ENCODE peak calls at places on chromosomes 6 and 20, in nine cellular contexts. One of them, this sample, is unnamed.

GRCh38 chr6:43747734-43748133 is 22.3 kb upstream of the VEGFA start:
- DNase-seq in HFF-Myc: no peak
- DNase-seq in A673: no peak
- DNase-seq in fibroblast of pulmonary artery: no peak
- DNase-seq in CD4-positive, alpha-beta T cell: no peak
- DNase-seq in pancreas: no peak
- DNase-seq in thyroid gland: no peak
- DNase-seq in A549: no peak
- DNase-seq in HFFc6: no peak
- DNase-seq in this sample: no peak

GRCh38 chr20:34022154-34022842 is 28.6 kb downstream of the RALY start:
- DNase-seq in HFF-Myc: no peak
- DNase-seq in A673: peak
- DNase-seq in A549: peak
- DNase-seq in thyroid gland: peak
- DNase-seq in fibroblast of pulmonary artery: no peak
- DNase-seq in HFFc6: peak
- DNase-seq in pancreas: no peak
- DNase-seq in CD4-positive, alpha-beta T cell: no peak
- DNase-seq in this sample: peak

GRCh38 chr6:159376443-159377182 is 207.4 kb downstream of the FNDC1 start:
- DNase-seq in pancreas: no peak
- DNase-seq in thyroid gland: no peak
- DNase-seq in HFFc6: no peak
- DNase-seq in CD4-positive, alpha-beta T cell: no peak
- DNase-seq in A549: no peak
- DNase-seq in HFF-Myc: no peak
- DNase-seq in A673: no peak
- DNase-seq in fibroblast of pulmonary artery: peak
- DNase-seq in this sample: no peak

GRCh38 chr6:42984924-42985475 is 630 bp downstream of the PPP2R5D start:
- DNase-seq in fibroblast of pulmonary artery: no peak
- DNase-seq in thyroid gland: peak
- DNase-seq in A549: no peak
- DNase-seq in HFFc6: no peak
- DNase-seq in HFF-Myc: no peak
- DNase-seq in pancreas: no peak
- DNase-seq in CD4-positive, alpha-beta T cell: no peak
- DNase-seq in A673: peak
- DNase-seq in this sample: no peak

GRCh38 chr6:34644716-34645115 is 51.9 kb downstream of the ILRUN start:
- DNase-seq in A549: no peak
- DNase-seq in HFF-Myc: no peak
- DNase-seq in A673: no peak
- DNase-seq in pancreas: no peak
- DNase-seq in fibroblast of pulmonary artery: peak
- DNase-seq in HFFc6: no peak
- DNase-seq in thyroid gland: no peak
- DNase-seq in CD4-positive, alpha-beta T cell: no peak
- DNase-seq in this sample: no peak

GRCh38 chr20:44071526-44072111 is 115.4 kb downstream of the JPH2 start:
- DNase-seq in fibroblast of pulmonary artery: no peak
- DNase-seq in HFF-Myc: no peak
- DNase-seq in HFFc6: no peak
- DNase-seq in A549: no peak
- DNase-seq in thyroid gland: no peak
- DNase-seq in A673: no peak
- DNase-seq in CD4-positive, alpha-beta T cell: no peak
- DNase-seq in pancreas: no peak
- DNase-seq in this sample: no peak

GRCh38 chr6:70547313-70547712 is 19.4 kb upstream of the SDHAF4 start:
- DNase-seq in A673: peak
- DNase-seq in pancreas: no peak
- DNase-seq in CD4-positive, alpha-beta T cell: no peak
- DNase-seq in thyroid gland: no peak
- DNase-seq in A549: no peak
- DNase-seq in fibroblast of pulmonary artery: peak
- DNase-seq in HFF-Myc: no peak
- DNase-seq in HFFc6: peak
- DNase-seq in this sample: no peak

GRCh38 chr6:30409184-30409583 is 64.2 kb downstream of the RPP21 start:
- DNase-seq in HFFc6: no peak
- DNase-seq in A673: no peak
- DNase-seq in A549: no peak
- DNase-seq in thyroid gland: no peak
- DNase-seq in HFF-Myc: no peak
- DNase-seq in pancreas: no peak
- DNase-seq in CD4-positive, alpha-beta T cell: no peak
- DNase-seq in fibroblast of pulmonary artery: no peak
- DNase-seq in this sample: no peak

GRCh38 chr20:37501940-37502339 is 19.1 kb upstream of the NNAT start:
- DNase-seq in A673: no peak
- DNase-seq in pancreas: no peak
- DNase-seq in A549: peak
- DNase-seq in fibroblast of pulmonary artery: no peak
- DNase-seq in thyroid gland: no peak
- DNase-seq in CD4-positive, alpha-beta T cell: peak
- DNase-seq in HFF-Myc: no peak
- DNase-seq in HFFc6: no peak
- DNase-seq in this sample: no peak

GRCh38 chr6:127058936-127059335 is 59.5 kb upstream of the RSPO3 start:
- DNase-seq in HFFc6: no peak
- DNase-seq in HFF-Myc: no peak
- DNase-seq in CD4-positive, alpha-beta T cell: no peak
- DNase-seq in fibroblast of pulmonary artery: no peak
- DNase-seq in A549: no peak
- DNase-seq in A673: no peak
- DNase-seq in thyroid gland: no peak
- DNase-seq in pancreas: no peak
- DNase-seq in this sample: no peak

GRCh38 chr6:41937881-41938574 is 3.6 kb downstream of the CCND3 start:
- DNase-seq in A673: no peak
- DNase-seq in pancreas: no peak
- DNase-seq in HFFc6: no peak
- DNase-seq in CD4-positive, alpha-beta T cell: peak
- DNase-seq in fibroblast of pulmonary artery: peak
- DNase-seq in A549: no peak
- DNase-seq in thyroid gland: no peak
- DNase-seq in HFF-Myc: no peak
- DNase-seq in this sample: no peak

DNA sequence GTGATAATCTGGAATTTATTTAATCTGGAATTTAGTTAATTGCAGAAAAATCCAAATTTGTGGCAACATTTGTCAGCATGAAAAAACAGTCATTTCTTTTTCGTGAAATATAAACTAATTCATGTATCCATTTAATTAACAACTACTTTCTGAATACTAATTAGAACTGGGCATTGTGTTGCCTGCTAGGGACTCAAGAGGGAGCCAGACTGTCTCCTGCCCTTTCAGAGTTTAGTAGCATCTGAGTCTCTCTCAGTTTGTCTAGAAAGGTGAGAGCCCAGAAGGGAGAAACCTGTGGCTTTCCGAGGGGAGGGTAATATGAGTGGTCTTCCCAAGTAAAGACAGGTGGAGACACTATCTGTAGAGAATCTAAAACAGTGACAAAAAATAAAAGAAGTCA is 210.9 kb upstream of the HDDC2 start:
- DNase-seq in A549: no peak
- DNase-seq in HFFc6: no peak
- DNase-seq in fibroblast of pulmonary artery: peak
- DNase-seq in pancreas: no peak
- DNase-seq in A673: peak
- DNase-seq in CD4-positive, alpha-beta T cell: no peak
- DNase-seq in HFF-Myc: no peak
- DNase-seq in thyroid gland: no peak
- DNase-seq in this sample: no peak
- TF ChIP-seq CTCF in A549: peak
- TF ChIP-seq CTCF in HFFc6: peak
- TF ChIP-seq CTCF in fibroblast of pulmonary artery: peak
- TF ChIP-seq CTCF in pancreas: no peak
- TF ChIP-seq CTCF in A673: peak
- TF ChIP-seq CTCF in CD4-positive, alpha-beta T cell: no peak
- TF ChIP-seq CTCF in HFF-Myc: peak
- TF ChIP-seq CTCF in thyroid gland: no peak
- TF ChIP-seq CTCF in this sample: peak

GRCh38 chr6:113907107-113907506 is 50.0 kb downstream of the MARCKS start:
- DNase-seq in HFF-Myc: no peak
- DNase-seq in pancreas: no peak
- DNase-seq in A549: no peak
- DNase-seq in fibroblast of pulmonary artery: peak
- DNase-seq in HFFc6: no peak
- DNase-seq in thyroid gland: no peak
- DNase-seq in CD4-positive, alpha-beta T cell: no peak
- DNase-seq in A673: no peak
- DNase-seq in this sample: no peak
- TF ChIP-seq CTCF in HFF-Myc: no peak
- TF ChIP-seq CTCF in pancreas: no peak
- TF ChIP-seq CTCF in A549: no peak
- TF ChIP-seq CTCF in fibroblast of pulmonary artery: peak
- TF ChIP-seq CTCF in HFFc6: no peak
- TF ChIP-seq CTCF in thyroid gland: no peak
- TF ChIP-seq CTCF in CD4-positive, alpha-beta T cell: no peak
- TF ChIP-seq CTCF in A673: no peak
- TF ChIP-seq CTCF in this sample: no peak

GRCh38 chr20:38612921-38613320 is 11.3 kb downstream of the ARHGAP40 start:
- DNase-seq in fibroblast of pulmonary artery: no peak
- DNase-seq in thyroid gland: peak
- DNase-seq in A673: no peak
- DNase-seq in A549: no peak
- DNase-seq in pancreas: no peak
- DNase-seq in HFFc6: no peak
- DNase-seq in HFF-Myc: no peak
- DNase-seq in CD4-positive, alpha-beta T cell: no peak
- DNase-seq in this sample: no peak

GRCh38 chr20:38607351-38607750 is 5.7 kb downstream of the ARHGAP40 start:
- DNase-seq in A673: no peak
- DNase-seq in A549: no peak
- DNase-seq in fibroblast of pulmonary artery: no peak
- DNase-seq in HFF-Myc: no peak
- DNase-seq in HFFc6: no peak
- DNase-seq in thyroid gland: no peak
- DNase-seq in pancreas: no peak
- DNase-seq in CD4-positive, alpha-beta T cell: no peak
- DNase-seq in this sample: no peak

GRCh38 chr20:38610521-38610920 is 8.9 kb downstream of the ARHGAP40 start:
- DNase-seq in fibroblast of pulmonary artery: peak
- DNase-seq in HFF-Myc: no peak
- DNase-seq in pancreas: no peak
- DNase-seq in HFFc6: peak
- DNase-seq in A673: no peak
- DNase-seq in A549: no peak
- DNase-seq in thyroid gland: no peak
- DNase-seq in CD4-positive, alpha-beta T cell: no peak
- DNase-seq in this sample: no peak

GRCh38 chr20:38608188-38608587 is 6.6 kb downstream of the ARHGAP40 start:
- DNase-seq in fibroblast of pulmonary artery: no peak
- DNase-seq in A549: no peak
- DNase-seq in HFFc6: no peak
- DNase-seq in pancreas: no peak
- DNase-seq in HFF-Myc: no peak
- DNase-seq in A673: no peak
- DNase-seq in CD4-positive, alpha-beta T cell: no peak
- DNase-seq in thyroid gland: no peak
- DNase-seq in this sample: no peak

GRCh38 chr20:38609828-38610227 is 8.2 kb downstream of the ARHGAP40 start:
- DNase-seq in pancreas: no peak
- DNase-seq in HFFc6: no peak
- DNase-seq in thyroid gland: no peak
- DNase-seq in A673: no peak
- DNase-seq in HFF-Myc: peak
- DNase-seq in CD4-positive, alpha-beta T cell: no peak
- DNase-seq in fibroblast of pulmonary artery: no peak
- DNase-seq in A549: no peak
- DNase-seq in this sample: no peak
- TF ChIP-seq CTCF in pancreas: no peak
- TF ChIP-seq CTCF in HFFc6: no peak
- TF ChIP-seq CTCF in thyroid gland: no peak
- TF ChIP-seq CTCF in A673: no peak
- TF ChIP-seq CTCF in HFF-Myc: no peak
- TF ChIP-seq CTCF in CD4-positive, alpha-beta T cell: no peak
- TF ChIP-seq CTCF in fibroblast of pulmonary artery: no peak
- TF ChIP-seq CTCF in A549: no peak
- TF ChIP-seq CTCF in this sample: no peak

DNA sequence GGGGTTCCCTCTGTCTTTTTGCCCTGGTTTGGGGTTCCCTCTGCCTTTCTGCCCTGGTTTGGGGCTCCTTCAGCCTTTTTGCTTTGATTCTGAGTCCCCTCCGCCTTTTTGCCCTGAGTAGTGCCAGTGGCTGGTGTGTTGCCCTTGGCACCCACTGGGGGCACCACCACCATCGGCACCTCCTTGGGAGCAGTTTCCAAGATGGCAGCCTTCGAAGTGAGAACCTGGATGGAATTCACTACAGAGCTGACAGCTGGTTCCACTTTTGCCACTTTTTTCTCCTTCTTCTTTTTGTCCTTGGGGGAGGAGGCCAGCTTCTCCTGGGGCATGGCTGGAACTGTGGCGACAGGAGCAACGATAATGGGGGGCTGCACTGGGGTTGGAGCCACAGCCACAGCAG is 22.2 kb downstream of the RRBP1 start:
- DNase-seq in pancreas: no peak
- DNase-seq in HFF-Myc: no peak
- DNase-seq in HFFc6: no peak
- DNase-seq in CD4-positive, alpha-beta T cell: no peak
- DNase-seq in A673: no peak
- DNase-seq in A549: no peak
- DNase-seq in thyroid gland: no peak
- DNase-seq in fibroblast of pulmonary artery: no peak
- DNase-seq in this sample: no peak
- TF ChIP-seq CTCF in pancreas: no peak
- TF ChIP-seq CTCF in HFF-Myc: peak
- TF ChIP-seq CTCF in HFFc6: peak
- TF ChIP-seq CTCF in CD4-positive, alpha-beta T cell: no peak
- TF ChIP-seq CTCF in A673: peak
- TF ChIP-seq CTCF in A549: no peak
- TF ChIP-seq CTCF in thyroid gland: no peak
- TF ChIP-seq CTCF in fibroblast of pulmonary artery: peak
- TF ChIP-seq CTCF in this sample: no peak

GRCh38 chr6:142913511-142914047 is 31.4 kb downstream of the HIVEP2 start:
- DNase-seq in HFF-Myc: no peak
- DNase-seq in fibroblast of pulmonary artery: no peak
- DNase-seq in A673: no peak
- DNase-seq in A549: no peak
- DNase-seq in HFFc6: no peak
- DNase-seq in pancreas: no peak
- DNase-seq in CD4-positive, alpha-beta T cell: peak
- DNase-seq in thyroid gland: no peak
- DNase-seq in this sample: peak
- TF ChIP-seq CTCF in HFF-Myc: no peak
- TF ChIP-seq CTCF in fibroblast of pulmonary artery: no peak
- TF ChIP-seq CTCF in A673: no peak
- TF ChIP-seq CTCF in A549: no peak
- TF ChIP-seq CTCF in HFFc6: no peak
- TF ChIP-seq CTCF in pancreas: no peak
- TF ChIP-seq CTCF in CD4-positive, alpha-beta T cell: peak
- TF ChIP-seq CTCF in thyroid gland: no peak
- TF ChIP-seq CTCF in this sample: peak